ENCODE peak calls at places on chromosomes 5 and 9, in six cellular contexts. E is HCEC 1CT, T is DMS 273 treated with DMSO at 0.1 percent for 48 hours, Z is kidney tubule cell, H is GM19239, G is mesothelial cell of epicardium. M is an unnamed sample.

GRCh38 chr5:82425591-82425990 is 147.4 kb upstream of the RPS23 start:
- DNase-seq in H (no peak), G (no peak), E (no peak), T (no peak), Z (no peak), M (no peak)

GRCh38 chr5:131548190-131548589 is 86.8 kb downstream of the RAPGEF6 start:
- DNase-seq in Z (no peak), G (no peak), E (no peak), T (no peak), H (no peak), M (no peak)

GRCh38 chr9:107638922-107639321 is 149.4 kb upstream of the KLF4 start:
- DNase-seq in H (no peak), T (no peak), G (no peak), E (peak; percentile 62), Z (peak; percentile 31), M (peak; percentile 21)

GRCh38 chr9:110847661-110848060 is 179.1 kb downstream of the MUSK start:
- DNase-seq in G (no peak), T (no peak), Z (no peak), E (peak; percentile 40), H (no peak), M (no peak)

GRCh38 chr9:75461188-75461587 is 372.9 kb downstream of the OSTF1 start:
- DNase-seq in G (no peak), H (no peak), Z (no peak), E (no peak), T (no peak), M (no peak)

GRCh38 chr5:75509956-75510355 is 1.5 kb downstream of the CERT1 start:
- DNase-seq in H (no peak), E (peak; percentile 60), G (no peak), T (no peak), Z (peak; percentile 47), M (no peak)

GRCh38 chr9:117205806-117206205 is 209.1 kb downstream of the ASTN2 start:
- DNase-seq in H (no peak), T (no peak), E (no peak), Z (no peak), G (no peak), M (no peak)

GRCh38 chr9:121782514-121783110 is 131.2 kb downstream of the DAB2IP start:
- DNase-seq in G (peak; percentile 17), T (no peak), E (no peak), Z (no peak), H (no peak), M (no peak)

GRCh38 chr5:159571501-159572244 is 241.4 kb upstream of the IL12B start:
- DNase-seq in G (no peak), Z (peak; percentile 66), H (no peak), T (no peak), E (no peak), M (no peak)

GRCh38 chr9:137498720-137499150 is 39.6 kb upstream of the NSMF start:
- DNase-seq in E (no peak), H (no peak), T (no peak), Z (no peak), G (no peak), M (no peak)

GRCh38 chr5:23930985-23931384 is 423.6 kb downstream of the PRDM9 start:
- DNase-seq in T (no peak), H (no peak), G (no peak), Z (no peak), E (no peak), M (no peak)

GRCh38 chr5:149834246-149834855 is 104.2 kb downstream of the PPARGC1B start:
- DNase-seq in T (peak; percentile 22), E (peak; percentile 69), H (peak; percentile 50), G (no peak), Z (peak; percentile 86), M (peak; percentile 46)

GRCh38 chr9:98860871-98861293 is 53.4 kb downstream of the GALNT12 start:
- DNase-seq in E (peak; percentile 89), H (no peak), G (no peak), T (peak; percentile 73), Z (peak; percentile 47), M (no peak)

GRCh38 chr5:141662028-141662427 is 10.8 kb upstream of the FCHSD1 start:
- DNase-seq in G (no peak), E (no peak), T (no peak), Z (no peak), H (no peak), M (no peak)

GRCh38 chr9:36407122-36407723 is 7.2 kb upstream of the RNF38 start:
- DNase-seq in E (peak; percentile 63), H (peak; percentile 25), T (peak; percentile 53), Z (peak; percentile 78), G (no peak), M (peak; percentile 43)

GRCh38 chr5:144368556-144368955 is 197.9 kb downstream of the KCTD16 start:
- DNase-seq in Z (peak; percentile 71), E (peak; percentile 60), G (no peak), T (no peak), H (no peak), M (no peak)

GRCh38 chr5:149675467-149676201 is 54.5 kb upstream of the PPARGC1B start:
- DNase-seq in G (no peak), H (no peak), T (no peak), Z (peak; percentile 54), E (no peak), M (no peak)

GRCh38 chr5:122366501-122366900 is 54.5 kb downstream of the SNCAIP start:
- DNase-seq in Z (no peak), T (no peak), H (no peak), E (no peak), G (no peak), M (no peak)

GRCh38 chr9:130271473-130271872 is 5.9 kb downstream of the HMCN2 start:
- DNase-seq in E (no peak), H (no peak), Z (no peak), T (no peak), G (no peak), M (no peak)

GRCh38 chr9:105678163-105678562 is 15.9 kb downstream of the TAL2 start:
- DNase-seq in H (no peak), G (no peak), Z (peak; percentile 23), T (no peak), E (no peak), M (no peak)

GRCh38 chr5:60700347-60700815 is 415 bp upstream of the DEPDC1B start:
- DNase-seq in E (peak; percentile 10), H (no peak), T (no peak), G (no peak), Z (no peak), M (no peak)

GRCh38 chr5:142609142-142609541 is 76.7 kb downstream of the FGF1 start:
- DNase-seq in H (no peak), Z (no peak), T (no peak), E (no peak), G (no peak), M (no peak)

GRCh38 chr9:18473551-18474279 is at the start of gene ADAMTSL1:
- DNase-seq in Z (peak; percentile 45), T (no peak), G (no peak), H (no peak), E (peak; percentile 52), M (no peak)

M was measured in breast epithelium.